ENCODE peak calls at places on chromosome 13, in ten cellular contexts. One of them, this sample, is unnamed.

GRCh38 chr13:31394491-31394890 is 194.7 kb downstream of the B3GLCT start:
- DNase-seq in T-helper 2 cell: no peak
- DNase-seq in stimulated activated CD4-positive, alpha-beta T cell treated with anti-CD3 and anti-CD28 coated beads, Interleukin-1b, Interleukin-23, amount 100 ng/mL, for 1 hour: no peak
- DNase-seq in substantia nigra: no peak
- DNase-seq in pancreas: no peak
- DNase-seq in NCI-H460: no peak
- DNase-seq in NCI-H1092 treated with DMSO at 0.1 percent for 48 hours: no peak
- DNase-seq in dermis blood vessel endothelial cell: no peak
- DNase-seq in amygdala: no peak
- DNase-seq in occipital lobe: no peak
- DNase-seq in this sample: no peak

GRCh38 chr13:46374710-46375109 is 12.3 kb downstream of the RUBCNL start:
- DNase-seq in T-helper 2 cell: no peak
- DNase-seq in stimulated activated CD4-positive, alpha-beta T cell treated with anti-CD3 and anti-CD28 coated beads, Interleukin-1b, Interleukin-23, amount 100 ng/mL, for 1 hour: no peak
- DNase-seq in substantia nigra: no peak
- DNase-seq in pancreas: no peak
- DNase-seq in NCI-H460: no peak
- DNase-seq in NCI-H1092 treated with DMSO at 0.1 percent for 48 hours: no peak
- DNase-seq in dermis blood vessel endothelial cell: no peak
- DNase-seq in amygdala: no peak
- DNase-seq in occipital lobe: no peak
- DNase-seq in this sample: no peak

GRCh38 chr13:111399776-111400505 is 79.5 kb downstream of the TEX29 start:
- DNase-seq in T-helper 2 cell: no peak
- DNase-seq in stimulated activated CD4-positive, alpha-beta T cell treated with anti-CD3 and anti-CD28 coated beads, Interleukin-1b, Interleukin-23, amount 100 ng/mL, for 1 hour: no peak
- DNase-seq in substantia nigra: no peak
- DNase-seq in pancreas: no peak
- DNase-seq in NCI-H460: no peak
- DNase-seq in NCI-H1092 treated with DMSO at 0.1 percent for 48 hours: no peak
- DNase-seq in dermis blood vessel endothelial cell: no peak
- DNase-seq in amygdala: no peak
- DNase-seq in occipital lobe: no peak
- DNase-seq in this sample: no peak

GRCh38 chr13:31444266-31444862 is 244.6 kb downstream of the B3GLCT start:
- DNase-seq in T-helper 2 cell: no peak
- DNase-seq in stimulated activated CD4-positive, alpha-beta T cell treated with anti-CD3 and anti-CD28 coated beads, Interleukin-1b, Interleukin-23, amount 100 ng/mL, for 1 hour: no peak
- DNase-seq in substantia nigra: no peak
- DNase-seq in pancreas: no peak
- DNase-seq in NCI-H460: no peak
- DNase-seq in NCI-H1092 treated with DMSO at 0.1 percent for 48 hours: no peak
- DNase-seq in dermis blood vessel endothelial cell: no peak
- DNase-seq in amygdala: no peak
- DNase-seq in occipital lobe: no peak
- DNase-seq in this sample: no peak

GRCh38 chr13:71499235-71499634 is 367.8 kb downstream of the DACH1 start:
- DNase-seq in T-helper 2 cell: no peak
- DNase-seq in stimulated activated CD4-positive, alpha-beta T cell treated with anti-CD3 and anti-CD28 coated beads, Interleukin-1b, Interleukin-23, amount 100 ng/mL, for 1 hour: no peak
- DNase-seq in substantia nigra: no peak
- DNase-seq in pancreas: no peak
- DNase-seq in NCI-H460: no peak
- DNase-seq in NCI-H1092 treated with DMSO at 0.1 percent for 48 hours: no peak
- DNase-seq in dermis blood vessel endothelial cell: peak
- DNase-seq in amygdala: no peak
- DNase-seq in occipital lobe: no peak
- DNase-seq in this sample: no peak

GRCh38 chr13:44448373-44448772 is 74.7 kb downstream of the SERP2 start:
- DNase-seq in T-helper 2 cell: no peak
- DNase-seq in stimulated activated CD4-positive, alpha-beta T cell treated with anti-CD3 and anti-CD28 coated beads, Interleukin-1b, Interleukin-23, amount 100 ng/mL, for 1 hour: no peak
- DNase-seq in substantia nigra: no peak
- DNase-seq in pancreas: no peak
- DNase-seq in NCI-H460: no peak
- DNase-seq in NCI-H1092 treated with DMSO at 0.1 percent for 48 hours: no peak
- DNase-seq in dermis blood vessel endothelial cell: no peak
- DNase-seq in amygdala: no peak
- DNase-seq in occipital lobe: no peak
- DNase-seq in this sample: no peak

GRCh38 chr13:46134961-46135522 is 30.2 kb upstream of the CPB2 start:
- DNase-seq in T-helper 2 cell: no peak
- DNase-seq in stimulated activated CD4-positive, alpha-beta T cell treated with anti-CD3 and anti-CD28 coated beads, Interleukin-1b, Interleukin-23, amount 100 ng/mL, for 1 hour: no peak
- DNase-seq in substantia nigra: no peak
- DNase-seq in pancreas: peak
- DNase-seq in NCI-H460: no peak
- DNase-seq in NCI-H1092 treated with DMSO at 0.1 percent for 48 hours: no peak
- DNase-seq in dermis blood vessel endothelial cell: no peak
- DNase-seq in amygdala: no peak
- DNase-seq in occipital lobe: no peak
- DNase-seq in this sample: no peak

GRCh38 chr13:36918246-36919060 is 1.6 kb downstream of the SMAD9 start:
- DNase-seq in T-helper 2 cell: no peak
- DNase-seq in stimulated activated CD4-positive, alpha-beta T cell treated with anti-CD3 and anti-CD28 coated beads, Interleukin-1b, Interleukin-23, amount 100 ng/mL, for 1 hour: no peak
- DNase-seq in substantia nigra: no peak
- DNase-seq in pancreas: no peak
- DNase-seq in NCI-H460: no peak
- DNase-seq in NCI-H1092 treated with DMSO at 0.1 percent for 48 hours: peak
- DNase-seq in dermis blood vessel endothelial cell: peak
- DNase-seq in amygdala: no peak
- DNase-seq in occipital lobe: peak
- DNase-seq in this sample: no peak

GRCh38 chr13:40653558-40654318 is 12.7 kb downstream of the FOXO1 start:
- DNase-seq in T-helper 2 cell: no peak
- DNase-seq in stimulated activated CD4-positive, alpha-beta T cell treated with anti-CD3 and anti-CD28 coated beads, Interleukin-1b, Interleukin-23, amount 100 ng/mL, for 1 hour: no peak
- DNase-seq in substantia nigra: no peak
- DNase-seq in pancreas: no peak
- DNase-seq in NCI-H460: no peak
- DNase-seq in NCI-H1092 treated with DMSO at 0.1 percent for 48 hours: no peak
- DNase-seq in dermis blood vessel endothelial cell: no peak
- DNase-seq in amygdala: no peak
- DNase-seq in occipital lobe: no peak
- DNase-seq in this sample: no peak

GRCh38 chr13:111115051-111115840 is at the start of gene ARHGEF7:
- DNase-seq in T-helper 2 cell: no peak
- DNase-seq in stimulated activated CD4-positive, alpha-beta T cell treated with anti-CD3 and anti-CD28 coated beads, Interleukin-1b, Interleukin-23, amount 100 ng/mL, for 1 hour: no peak
- DNase-seq in substantia nigra: no peak
- DNase-seq in pancreas: no peak
- DNase-seq in NCI-H460: no peak
- DNase-seq in NCI-H1092 treated with DMSO at 0.1 percent for 48 hours: peak
- DNase-seq in dermis blood vessel endothelial cell: peak
- DNase-seq in amygdala: no peak
- DNase-seq in occipital lobe: no peak
- DNase-seq in this sample: no peak

GRCh38 chr13:45055902-45056648 is 64.2 kb upstream of the GTF2F2 start:
- DNase-seq in T-helper 2 cell: no peak
- DNase-seq in stimulated activated CD4-positive, alpha-beta T cell treated with anti-CD3 and anti-CD28 coated beads, Interleukin-1b, Interleukin-23, amount 100 ng/mL, for 1 hour: no peak
- DNase-seq in substantia nigra: no peak
- DNase-seq in pancreas: no peak
- DNase-seq in NCI-H460: no peak
- DNase-seq in NCI-H1092 treated with DMSO at 0.1 percent for 48 hours: no peak
- DNase-seq in dermis blood vessel endothelial cell: no peak
- DNase-seq in amygdala: no peak
- DNase-seq in occipital lobe: peak
- DNase-seq in this sample: no peak

GRCh38 chr13:50123862-50124535 is 108.8 kb downstream of the KCNRG start:
- DNase-seq in T-helper 2 cell: peak
- DNase-seq in stimulated activated CD4-positive, alpha-beta T cell treated with anti-CD3 and anti-CD28 coated beads, Interleukin-1b, Interleukin-23, amount 100 ng/mL, for 1 hour: no peak
- DNase-seq in substantia nigra: peak
- DNase-seq in pancreas: no peak
- DNase-seq in NCI-H460: peak
- DNase-seq in NCI-H1092 treated with DMSO at 0.1 percent for 48 hours: peak
- DNase-seq in dermis blood vessel endothelial cell: peak
- DNase-seq in amygdala: peak
- DNase-seq in occipital lobe: peak
- DNase-seq in this sample: peak

GRCh38 chr13:79560954-79561353 is 80.0 kb downstream of the NDFIP2 start:
- DNase-seq in T-helper 2 cell: no peak
- DNase-seq in stimulated activated CD4-positive, alpha-beta T cell treated with anti-CD3 and anti-CD28 coated beads, Interleukin-1b, Interleukin-23, amount 100 ng/mL, for 1 hour: no peak
- DNase-seq in substantia nigra: no peak
- DNase-seq in pancreas: peak
- DNase-seq in NCI-H460: no peak
- DNase-seq in NCI-H1092 treated with DMSO at 0.1 percent for 48 hours: no peak
- DNase-seq in dermis blood vessel endothelial cell: no peak
- DNase-seq in amygdala: no peak
- DNase-seq in occipital lobe: no peak
- DNase-seq in this sample: no peak

This sample was measured in dorsolateral prefrontal cortex.